ENCODE peak calls at places on chromosomes 6 and 20, in five cellular contexts. O is fibroblast of mammary gland; D is glutamatergic neuron; T is COR-L47; L is activated CD4-positive, alpha-beta T cell treated with anti-CD3 and anti-CD28 coated beads for 1 hour. W is an unnamed sample.

GRCh38 chr6:138198430-138199091 is 19.7 kb downstream of the PBOV1 start:
- DNase-seq in L (no peak), O (no peak), T (no peak), D (no peak), W (no peak)

GRCh38 chr20:51738877-51739447 is 29.2 kb downstream of the ATP9A start:
- DNase-seq in L (no peak), O (no peak), D (no peak), T (no peak), W (no peak)

GRCh38 chr6:41132254-41132653 is 21.9 kb downstream of the TREML1 start:
- DNase-seq in T (peak), L (no peak), D (no peak), O (no peak), W (no peak)

GRCh38 chr6:73579851-73580246 is 59.0 kb upstream of the EEF1A1 start:
- DNase-seq in D (no peak), O (peak), L (no peak), T (no peak), W (no peak)

GRCh38 chr20:63337786-63338420 is 23.2 kb downstream of the CHRNA4 start:
- DNase-seq in D (no peak), T (no peak), O (peak), L (no peak), W (no peak)

GRCh38 chr20:3420211-3420707 is 12.8 kb upstream of the DNAAF9 start:
- DNase-seq in D (no peak), T (no peak), O (peak), L (no peak), W (no peak)

GRCh38 chr6:106724848-106725247 is 95.5 kb downstream of the QRSL1 start:
- DNase-seq in T (no peak), L (no peak), O (peak), D (no peak), W (no peak)

GRCh38 chr6:29834564-29835436 is 7.2 kb downstream of the HLA-G start:
- DNase-seq in T (no peak), L (peak), O (peak), D (peak), W (peak)

GRCh38 chr6:25054469-25054868 is 118.7 kb upstream of the RIPOR2 start:
- DNase-seq in D (no peak), O (peak), T (no peak), L (no peak), W (no peak)

GRCh38 chr6:148492654-148493290 is 150.1 kb downstream of the SASH1 start:
- DNase-seq in L (no peak), O (peak), D (no peak), T (no peak), W (no peak)

GRCh38 chr6:43308101-43308989 is at the start of gene CRIP3:
- DNase-seq in O (peak), D (no peak), T (no peak), L (peak), W (peak)

GRCh38 chr6:163731215-163732013 is 316.9 kb downstream of the QKI start:
- DNase-seq in D (no peak), T (no peak), O (no peak), L (no peak), W (no peak)

GRCh38 chr6:43887340-43887858 is 117.4 kb downstream of the VEGFA start:
- DNase-seq in T (no peak), L (no peak), D (no peak), O (peak), W (no peak)

GRCh38 chr6:20031342-20031741 is 180.9 kb downstream of the MBOAT1 start:
- DNase-seq in T (no peak), O (no peak), D (no peak), L (no peak), W (no peak)

GRCh38 chr6:18388252-18388651 is 1.1 kb downstream of the RNF144B start:
- DNase-seq in L (no peak), D (no peak), T (no peak), O (no peak), W (no peak)

W was measured in activated B cell treated with CpG ODN at 0.5 μM for 24 hours.